ENCODE peak calls at places on chromosomes 1 and 21, in seven cellular contexts. One of them, this sample, is unnamed.
A peak's percentile ranks its signal among the peaks of the same experiment; 100 is the strongest.

GRCh38 chr1:161843156-161843555 is 77.0 kb downstream of the ATF6 start:
- DNase-seq in H9: no peak
- DNase-seq in H1: no peak
- DNase-seq in neuronal stem cell: no peak
- DNase-seq in IMR-90: no peak
- DNase-seq in mesendoderm: no peak
- DNase-seq in trophoblast cell: peak; percentile 3
- DNase-seq in this sample: no peak

GRCh38 chr1:162022626-162023025 is 1.0 kb downstream of the OLFML2B start:
- DNase-seq in neuronal stem cell: no peak
- DNase-seq in IMR-90: no peak
- DNase-seq in trophoblast cell: no peak
- DNase-seq in H1: no peak
- DNase-seq in H9: no peak
- DNase-seq in mesendoderm: no peak
- DNase-seq in this sample: no peak

GRCh38 chr1:185936641-185937040 is 202.4 kb downstream of the HMCN1 start:
- DNase-seq in H1: no peak
- DNase-seq in mesendoderm: no peak
- DNase-seq in H9: no peak
- DNase-seq in neuronal stem cell: no peak
- DNase-seq in trophoblast cell: no peak
- DNase-seq in IMR-90: no peak
- DNase-seq in this sample: no peak

GRCh38 chr1:209817691-209818090 is 10.1 kb upstream of the UTP25 start:
- DNase-seq in neuronal stem cell: no peak
- DNase-seq in H1: no peak
- DNase-seq in trophoblast cell: no peak
- DNase-seq in H9: no peak
- DNase-seq in mesendoderm: no peak
- DNase-seq in IMR-90: no peak
- DNase-seq in this sample: no peak

GRCh38 chr1:185015598-185015997 is 29.8 kb upstream of the RNF2 start:
- DNase-seq in H1: no peak
- DNase-seq in neuronal stem cell: no peak
- DNase-seq in mesendoderm: no peak
- DNase-seq in IMR-90: no peak
- DNase-seq in H9: no peak
- DNase-seq in trophoblast cell: no peak
- DNase-seq in this sample: peak; percentile 13

GRCh38 chr1:94654505-94654904 is 112.9 kb upstream of the F3 start:
- DNase-seq in trophoblast cell: no peak
- DNase-seq in IMR-90: no peak
- DNase-seq in H1: no peak
- DNase-seq in H9: no peak
- DNase-seq in mesendoderm: no peak
- DNase-seq in neuronal stem cell: no peak
- DNase-seq in this sample: no peak

GRCh38 chr21:41648591-41649031 is 118.2 kb downstream of the RIPK4 start:
- DNase-seq in H1: no peak
- DNase-seq in H9: no peak
- DNase-seq in IMR-90: peak; percentile 78
- DNase-seq in mesendoderm: peak; percentile 72
- DNase-seq in neuronal stem cell: no peak
- DNase-seq in trophoblast cell: no peak
- DNase-seq in this sample: no peak

GRCh38 chr1:26019641-26020315 is 1.8 kb upstream of the EXTL1 start:
- DNase-seq in mesendoderm: no peak
- DNase-seq in H9: no peak
- DNase-seq in H1: no peak
- DNase-seq in trophoblast cell: peak; percentile 49
- DNase-seq in IMR-90: peak; percentile 56
- DNase-seq in neuronal stem cell: no peak
- DNase-seq in this sample: no peak

GRCh38 chr1:74513396-74513795 is 985 bp upstream of the LRRC53 start:
- DNase-seq in neuronal stem cell: no peak
- DNase-seq in mesendoderm: no peak
- DNase-seq in trophoblast cell: no peak
- DNase-seq in IMR-90: no peak
- DNase-seq in H1: no peak
- DNase-seq in H9: no peak
- DNase-seq in this sample: no peak

GRCh38 chr1:42957229-42957879 is 1.3 kb downstream of the SLC2A1 start:
- DNase-seq in neuronal stem cell: no peak
- DNase-seq in trophoblast cell: no peak
- DNase-seq in mesendoderm: no peak
- DNase-seq in H9: no peak
- DNase-seq in H1: no peak
- DNase-seq in IMR-90: no peak
- DNase-seq in this sample: no peak

GRCh38 chr1:15071936-15072335 is 81.6 kb upstream of the TMEM51 start:
- DNase-seq in IMR-90: no peak
- DNase-seq in mesendoderm: no peak
- DNase-seq in neuronal stem cell: no peak
- DNase-seq in trophoblast cell: no peak
- DNase-seq in H9: no peak
- DNase-seq in H1: no peak
- DNase-seq in this sample: no peak

GRCh38 chr21:44578371-44579055 is 1.9 kb downstream of the KRTAP10-5 start:
- DNase-seq in neuronal stem cell: no peak
- DNase-seq in IMR-90: no peak
- DNase-seq in H1: no peak
- DNase-seq in H9: peak; percentile 16
- DNase-seq in mesendoderm: no peak
- DNase-seq in trophoblast cell: no peak
- DNase-seq in this sample: no peak

GRCh38 chr21:44353200-44353970 is at the start of gene TRPM2:
- DNase-seq in H1: no peak
- DNase-seq in IMR-90: no peak
- DNase-seq in H9: no peak
- DNase-seq in trophoblast cell: peak; percentile 44
- DNase-seq in mesendoderm: no peak
- DNase-seq in neuronal stem cell: no peak
- DNase-seq in this sample: no peak

GRCh38 chr1:184691719-184692324 is 62.8 kb downstream of the EDEM3 start:
- DNase-seq in H1: no peak
- DNase-seq in neuronal stem cell: peak; percentile 51
- DNase-seq in mesendoderm: peak; percentile 68
- DNase-seq in IMR-90: peak; percentile 68
- DNase-seq in trophoblast cell: peak; percentile 79
- DNase-seq in H9: no peak
- DNase-seq in this sample: peak; percentile 75

GRCh38 chr21:16304700-16305099 is 574.9 kb downstream of the USP25 start:
- DNase-seq in H9: no peak
- DNase-seq in IMR-90: no peak
- DNase-seq in trophoblast cell: no peak
- DNase-seq in mesendoderm: no peak
- DNase-seq in neuronal stem cell: no peak
- DNase-seq in H1: no peak
- DNase-seq in this sample: no peak

GRCh38 chr1:21624577-21625389 is 44.4 kb downstream of the RAP1GAP start:
- DNase-seq in H1: no peak
- DNase-seq in H9: no peak
- DNase-seq in mesendoderm: no peak
- DNase-seq in neuronal stem cell: no peak
- DNase-seq in IMR-90: no peak
- DNase-seq in trophoblast cell: no peak
- DNase-seq in this sample: no peak

GRCh38 chr1:177424746-177425145 is 254.0 kb downstream of the BRINP2 start:
- DNase-seq in IMR-90: no peak
- DNase-seq in mesendoderm: no peak
- DNase-seq in neuronal stem cell: no peak
- DNase-seq in H9: no peak
- DNase-seq in H1: no peak
- DNase-seq in trophoblast cell: no peak
- DNase-seq in this sample: peak; percentile 1

GRCh38 chr1:104163912-104164476 is 414.3 kb downstream of the AMY1C start:
- DNase-seq in IMR-90: no peak
- DNase-seq in H1: no peak
- DNase-seq in trophoblast cell: no peak
- DNase-seq in H9: no peak
- DNase-seq in neuronal stem cell: no peak
- DNase-seq in mesendoderm: peak; percentile 10
- DNase-seq in this sample: no peak

GRCh38 chr21:34073749-34074282 is 438 bp downstream of the MRPS6 start:
- DNase-seq in neuronal stem cell: no peak
- DNase-seq in H9: no peak
- DNase-seq in IMR-90: no peak
- DNase-seq in trophoblast cell: peak; percentile 39
- DNase-seq in H1: peak; percentile 54
- DNase-seq in mesendoderm: no peak
- DNase-seq in this sample: no peak

GRCh38 chr21:42377211-42377950 is 11.0 kb upstream of the TFF1 start:
- DNase-seq in mesendoderm: no peak
- DNase-seq in H9: no peak
- DNase-seq in IMR-90: no peak
- DNase-seq in H1: no peak
- DNase-seq in neuronal stem cell: no peak
- DNase-seq in trophoblast cell: no peak
- DNase-seq in this sample: no peak

GRCh38 chr1:53348491-53349368 is 20.9 kb upstream of the LRP8 start:
- DNase-seq in neuronal stem cell: no peak
- DNase-seq in mesendoderm: no peak
- DNase-seq in H1: peak; percentile 41
- DNase-seq in IMR-90: no peak
- DNase-seq in trophoblast cell: no peak
- DNase-seq in H9: peak; percentile 27
- DNase-seq in this sample: no peak

GRCh38 chr1:206753141-206753540 is 17.4 kb upstream of the IL19 start:
- DNase-seq in H1: no peak
- DNase-seq in IMR-90: peak; percentile 84
- DNase-seq in mesendoderm: no peak
- DNase-seq in neuronal stem cell: no peak
- DNase-seq in trophoblast cell: peak; percentile 34
- DNase-seq in H9: no peak
- DNase-seq in this sample: peak; percentile 29

GRCh38 chr1:20322825-20323612 is 32.3 kb downstream of the VWA5B1 start:
- DNase-seq in H1: no peak
- DNase-seq in H9: no peak
- DNase-seq in neuronal stem cell: no peak
- DNase-seq in trophoblast cell: peak; percentile 6
- DNase-seq in mesendoderm: no peak
- DNase-seq in IMR-90: peak; percentile 82
- DNase-seq in this sample: no peak

GRCh38 chr1:10687782-10688408 is 108.6 kb downstream of the CASZ1 start:
- DNase-seq in H9: no peak
- DNase-seq in trophoblast cell: no peak
- DNase-seq in neuronal stem cell: no peak
- DNase-seq in H1: no peak
- DNase-seq in mesendoderm: no peak
- DNase-seq in IMR-90: no peak
- DNase-seq in this sample: peak; percentile 48

GRCh38 chr1:119139393-119139792 is 1.1 kb downstream of the WARS2 start:
- DNase-seq in IMR-90: no peak
- DNase-seq in neuronal stem cell: no peak
- DNase-seq in mesendoderm: peak; percentile 79
- DNase-seq in H9: no peak
- DNase-seq in H1: no peak
- DNase-seq in trophoblast cell: peak; percentile 13
- DNase-seq in this sample: no peak

GRCh38 chr1:12258272-12258671 is 28.4 kb downstream of the VPS13D start:
- DNase-seq in trophoblast cell: no peak
- DNase-seq in H1: no peak
- DNase-seq in mesendoderm: no peak
- DNase-seq in neuronal stem cell: no peak
- DNase-seq in IMR-90: no peak
- DNase-seq in H9: no peak
- DNase-seq in this sample: no peak
- H2BK5ac ChIP-seq in trophoblast cell: no peak overlapping the region
- H2BK5ac ChIP-seq in H1: no peak overlapping the region
- H2BK5ac ChIP-seq in mesendoderm: no peak overlapping the region
- H2BK5ac ChIP-seq in neuronal stem cell: no peak overlapping the region
- H2BK5ac ChIP-seq in IMR-90: no peak overlapping the region
- H2BK5ac ChIP-seq in H9: no peak overlapping the region
- H2BK5ac ChIP-seq in this sample: no peak overlapping the region

GRCh38 chr1:91761303-91761721 is 124.6 kb downstream of the TGFBR3 start:
- DNase-seq in neuronal stem cell: peak; percentile 43
- DNase-seq in H1: no peak
- DNase-seq in H9: no peak
- DNase-seq in mesendoderm: no peak
- DNase-seq in trophoblast cell: no peak
- DNase-seq in IMR-90: no peak
- DNase-seq in this sample: no peak
- H3K4me1 ChIP-seq in neuronal stem cell: peaks cover 6% of the 10 kb centered on the region
- H3K4me1 ChIP-seq in H1: peaks cover 3% of the 10 kb centered on the region
- H3K4me1 ChIP-seq in H9: no peaks in the 10 kb centered on the region
- H3K4me1 ChIP-seq in mesendoderm: no peaks in the 10 kb centered on the region
- H3K4me1 ChIP-seq in trophoblast cell: no peaks in the 10 kb centered on the region
- H3K4me1 ChIP-seq in IMR-90: peaks cover 10% of the 10 kb centered on the region
- H3K4me1 ChIP-seq in this sample: no peaks in the 10 kb centered on the region

GRCh38 chr1:226660410-226661182 is 78.5 kb downstream of the ITPKB start:
- DNase-seq in H1: no peak
- DNase-seq in neuronal stem cell: no peak
- DNase-seq in H9: no peak
- DNase-seq in mesendoderm: no peak
- DNase-seq in trophoblast cell: no peak
- DNase-seq in IMR-90: no peak
- DNase-seq in this sample: no peak

GRCh38 chr1:226662704-226663326 is 76.3 kb downstream of the ITPKB start:
- DNase-seq in IMR-90: peak; percentile 100
- DNase-seq in H1: no peak
- DNase-seq in trophoblast cell: peak; percentile 97
- DNase-seq in H9: no peak
- DNase-seq in mesendoderm: peak; percentile 83
- DNase-seq in neuronal stem cell: no peak
- DNase-seq in this sample: peak; percentile 100

GRCh38 chr1:226661965-226662364 is 77.1 kb downstream of the ITPKB start:
- DNase-seq in mesendoderm: peak; percentile 62
- DNase-seq in H9: no peak
- DNase-seq in IMR-90: peak; percentile 48
- DNase-seq in H1: no peak
- DNase-seq in trophoblast cell: no peak
- DNase-seq in neuronal stem cell: no peak
- DNase-seq in this sample: peak; percentile 67

GRCh38 chr1:226659641-226660040 is 79.4 kb downstream of the ITPKB start:
- DNase-seq in H1: no peak
- DNase-seq in H9: no peak
- DNase-seq in mesendoderm: no peak
- DNase-seq in IMR-90: no peak
- DNase-seq in neuronal stem cell: no peak
- DNase-seq in trophoblast cell: no peak
- DNase-seq in this sample: no peak

GRCh38 chr1:226661271-226661670 is 77.8 kb downstream of the ITPKB start:
- DNase-seq in trophoblast cell: no peak
- DNase-seq in neuronal stem cell: no peak
- DNase-seq in mesendoderm: no peak
- DNase-seq in IMR-90: no peak
- DNase-seq in H1: no peak
- DNase-seq in H9: no peak
- DNase-seq in this sample: no peak
- H2BK5ac ChIP-seq in trophoblast cell: no peak overlapping the region
- H2BK5ac ChIP-seq in neuronal stem cell: no peak overlapping the region
- H2BK5ac ChIP-seq in mesendoderm: no peak overlapping the region
- H2BK5ac ChIP-seq in IMR-90: no peak overlapping the region
- H2BK5ac ChIP-seq in H1: no peak overlapping the region
- H2BK5ac ChIP-seq in H9: no peak overlapping the region
- H2BK5ac ChIP-seq in this sample: no peak overlapping the region

GRCh38 chr1:116762281-116762680 is 8.1 kb downstream of the CD2 start:
- DNase-seq in IMR-90: no peak
- DNase-seq in H1: peak; percentile 1
- DNase-seq in H9: no peak
- DNase-seq in mesendoderm: no peak
- DNase-seq in neuronal stem cell: no peak
- DNase-seq in trophoblast cell: no peak
- DNase-seq in this sample: no peak
- H3K4me1 ChIP-seq in IMR-90: no peaks in the 10 kb centered on the region
- H3K4me1 ChIP-seq in H1: no peaks in the 10 kb centered on the region
- H3K4me1 ChIP-seq in H9: no peaks in the 10 kb centered on the region
- H3K4me1 ChIP-seq in mesendoderm: no peaks in the 10 kb centered on the region
- H3K4me1 ChIP-seq in neuronal stem cell: peaks cover 11% of the 10 kb centered on the region
- H3K4me1 ChIP-seq in trophoblast cell: no peaks in the 10 kb centered on the region
- H3K4me1 ChIP-seq in this sample: no peaks in the 10 kb centered on the region

GRCh38 chr1:47104816-47105215 is 32.4 kb upstream of the CYP4A22 start:
- DNase-seq in H9: peak; percentile 29
- DNase-seq in mesendoderm: peak; percentile 22
- DNase-seq in IMR-90: no peak
- DNase-seq in H1: no peak
- DNase-seq in trophoblast cell: peak; percentile 13
- DNase-seq in neuronal stem cell: no peak
- DNase-seq in this sample: no peak
- H2BK5ac ChIP-seq in H9: no peak overlapping the region
- H2BK5ac ChIP-seq in mesendoderm: no peak overlapping the region
- H2BK5ac ChIP-seq in IMR-90: no peak overlapping the region
- H2BK5ac ChIP-seq in H1: no peak overlapping the region
- H2BK5ac ChIP-seq in trophoblast cell: no peak overlapping the region
- H2BK5ac ChIP-seq in neuronal stem cell: no peak overlapping the region
- H2BK5ac ChIP-seq in this sample: no peak overlapping the region